ENCODE peak calls at places on chromosomes 7 and 10, in eight cellular contexts. Y, P, Q, M, X, F, G and N are unnamed samples.

GRCh38 chr7:40525764-40526163 is 391.0 kb downstream of the SUGCT start:
- DNase-seq in Y (no peak), P (no peak), Q (peak), M (no peak), X (no peak), F (no peak), G (no peak), N (no peak)

GRCh38 chr10:78247821-78248220 is 214.2 kb downstream of the RPS24 start:
- DNase-seq in Y (no peak), P (no peak), Q (no peak), M (no peak), X (no peak), F (no peak), G (no peak), N (no peak)

GRCh38 chr10:47340613-47341170 is 7.5 kb upstream of the RBP3 start:
- DNase-seq in Y (peak), P (peak), Q (peak), M (peak), X (peak), F (peak), G (peak), N (no peak)

GRCh38 chr7:47937711-47938573 is 10.3 kb downstream of the PKD1L1 start:
- DNase-seq in Y (no peak), P (no peak), Q (no peak), M (no peak), X (no peak), F (no peak), G (no peak), N (no peak)

GRCh38 chr10:102869290-102870198 is at the start of gene AS3MT:
- DNase-seq in Y (no peak), P (no peak), Q (peak), M (no peak), X (peak), F (no peak), G (no peak), N (peak)

GRCh38 chr10:90675621-90676020 is 182.2 kb downstream of the HTR7 start:
- DNase-seq in Y (peak), P (no peak), Q (no peak), M (no peak), X (no peak), F (no peak), G (no peak), N (no peak)

GRCh38 chr7:146112755-146113154 is 3.8 kb upstream of the CNTNAP2 start:
- DNase-seq in Y (no peak), P (no peak), Q (no peak), M (no peak), X (no peak), F (no peak), G (no peak), N (no peak)

GRCh38 chr10:56632537-56632936 is 271.5 kb upstream of the ZWINT start:
- DNase-seq in Y (no peak), P (no peak), Q (no peak), M (no peak), X (no peak), F (no peak), G (no peak), N (no peak)

GRCh38 chr7:97541188-97541587 is 190.7 kb upstream of the TAC1 start:
- DNase-seq in Y (no peak), P (no peak), Q (no peak), M (no peak), X (no peak), F (no peak), G (no peak), N (no peak)

GRCh38 chr10:104449402-104449801 is 95.8 kb downstream of the CFAP58 start:
- DNase-seq in Y (no peak), P (no peak), Q (no peak), M (no peak), X (no peak), F (no peak), G (no peak), N (no peak)

GRCh38 chr7:134885967-134886352 is 100.3 kb upstream of the AGBL3 start:
- DNase-seq in Y (peak), P (no peak), Q (no peak), M (peak), X (no peak), F (no peak), G (no peak), N (no peak)

GRCh38 chr7:35975851-35976454 is 175.1 kb downstream of the SEPTIN7 start:
- DNase-seq in Y (peak), P (peak), Q (peak), M (peak), X (peak), F (peak), G (no peak), N (no peak)

GRCh38 chr10:986881-987634 is 1.2 kb upstream of the GTPBP4 start:
- DNase-seq in Y (peak), P (no peak), Q (no peak), M (peak), X (no peak), F (no peak), G (peak), N (no peak)

GRCh38 chr10:97673736-97674525 is 13.1 kb downstream of the AVPI1 start:
- DNase-seq in Y (peak), P (no peak), Q (no peak), M (no peak), X (no peak), F (no peak), G (no peak), N (no peak)

DNA sequence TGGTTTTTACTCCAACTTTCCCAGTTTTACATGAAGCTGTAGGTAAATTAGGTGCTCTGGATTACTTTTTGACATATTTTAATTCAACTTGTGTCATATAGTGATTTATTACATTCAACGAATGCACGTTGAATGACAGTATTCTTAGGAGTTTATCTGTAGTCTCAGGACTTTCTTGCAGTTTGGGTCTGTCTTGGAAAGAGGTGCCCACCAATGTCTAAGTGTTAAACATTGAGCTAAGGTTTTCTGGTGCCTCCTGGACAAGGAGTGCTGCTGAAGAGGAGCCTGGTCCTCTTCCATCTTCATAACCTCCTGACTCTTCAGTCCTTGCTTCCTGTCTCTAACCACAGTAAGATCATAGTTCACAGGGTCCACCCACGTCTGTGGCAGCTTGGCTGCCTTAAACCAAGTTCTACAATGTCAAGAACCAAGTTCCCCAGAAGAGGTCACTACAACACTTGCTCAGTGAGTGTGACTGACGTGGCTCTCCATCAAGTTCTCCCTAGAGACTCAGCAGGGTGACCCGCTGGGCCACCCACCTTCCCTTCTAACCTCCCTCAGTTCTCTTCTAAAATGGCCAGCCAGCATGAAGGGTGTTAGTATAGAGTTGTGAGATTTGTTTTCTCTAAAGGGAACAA is 6.1 kb downstream of the NPY start:
- DNase-seq in Y (peak), P (peak), Q (peak), M (no peak), X (no peak), F (no peak), G (no peak), N (no peak)
- TF ChIP-seq CTCF in Y (peak), P (peak), Q (peak), M (peak), X (peak), F (peak), G (no peak), N (peak)

DNA sequence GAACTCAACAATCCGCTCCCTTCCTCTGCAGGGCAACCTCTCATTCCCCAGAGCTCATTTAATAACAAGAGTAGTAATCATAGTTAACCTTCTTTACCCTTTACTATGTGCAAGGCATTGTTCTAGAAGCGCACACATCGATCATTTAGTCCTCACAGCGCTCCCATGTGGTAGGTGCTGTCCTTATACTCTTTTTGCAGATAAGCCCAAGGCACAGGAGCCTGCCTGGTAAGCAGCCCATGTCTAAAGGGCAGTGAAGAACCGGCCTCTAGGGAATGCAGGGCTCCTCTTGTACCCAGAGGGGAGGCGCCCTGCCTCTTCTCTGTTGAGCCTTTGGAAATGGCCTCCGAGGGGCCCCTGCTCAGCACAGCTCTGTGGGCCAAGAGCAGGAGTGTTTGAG is 14.3 kb downstream of the CHST3 start:
- DNase-seq in Y (no peak), P (no peak), Q (peak), M (no peak), X (no peak), F (no peak), G (no peak), N (no peak)
- TF ChIP-seq CTCF in Y (no peak), P (no peak), Q (no peak), M (no peak), X (peak), F (no peak), G (no peak), N (peak)

GRCh38 chr10:75851946-75852345 is 420.5 kb downstream of the LRMDA start:
- DNase-seq in Y (no peak), P (no peak), Q (no peak), M (no peak), X (no peak), F (no peak), G (peak), N (no peak)

GRCh38 chr10:75857269-75857846 is 425.9 kb downstream of the LRMDA start:
- DNase-seq in Y (no peak), P (no peak), Q (no peak), M (no peak), X (no peak), F (no peak), G (no peak), N (no peak)

GRCh38 chr10:75857896-75858295 is 426.5 kb downstream of the LRMDA start:
- DNase-seq in Y (no peak), P (no peak), Q (no peak), M (no peak), X (no peak), F (no peak), G (no peak), N (no peak)

GRCh38 chr10:75858357-75858756 is 426.9 kb downstream of the LRMDA start:
- DNase-seq in Y (no peak), P (no peak), Q (no peak), M (no peak), X (no peak), F (no peak), G (no peak), N (no peak)

DNA sequence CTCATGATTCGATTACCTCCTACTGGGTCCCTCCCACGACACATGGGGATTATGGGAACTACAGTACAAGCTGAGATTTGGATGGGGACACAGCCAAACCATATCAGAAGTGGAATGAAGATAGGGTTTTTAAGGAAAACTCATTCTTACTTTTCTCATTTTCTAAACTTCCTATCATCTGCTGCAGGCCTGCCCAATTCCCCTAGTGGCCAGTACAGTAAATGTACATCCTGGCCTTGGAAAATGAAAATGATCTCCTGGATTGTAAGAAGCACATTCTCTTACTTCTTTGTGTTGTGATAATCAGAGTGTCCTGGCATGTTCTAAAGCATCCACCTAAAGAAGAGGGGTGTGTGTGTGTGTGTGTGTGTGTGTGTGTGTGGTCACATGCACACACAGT is 421.7 kb downstream of the LRMDA start:
- DNase-seq in Y (peak), P (no peak), Q (no peak), M (no peak), X (no peak), F (no peak), G (no peak), N (no peak)
- TF ChIP-seq CTCF in Y (peak), P (peak), Q (peak), M (peak), X (peak), F (no peak), G (no peak), N (peak)

GRCh38 chr10:49271346-49271745 is 27.6 kb upstream of the C10orf71 start:
- DNase-seq in Y (no peak), P (no peak), Q (no peak), M (no peak), X (no peak), F (no peak), G (no peak), N (peak)

GRCh38 chr10:49265885-49266284 is 33.1 kb upstream of the C10orf71 start:
- DNase-seq in Y (no peak), P (no peak), Q (no peak), M (no peak), X (no peak), F (no peak), G (no peak), N (no peak)

GRCh38 chr10:49269523-49269922 is 29.4 kb upstream of the C10orf71 start:
- DNase-seq in Y (no peak), P (no peak), Q (no peak), M (no peak), X (no peak), F (no peak), G (no peak), N (no peak)

GRCh38 chr10:49270565-49270964 is 28.4 kb upstream of the C10orf71 start:
- DNase-seq in Y (no peak), P (no peak), Q (no peak), M (no peak), X (no peak), F (peak), G (no peak), N (no peak)

GRCh38 chr10:49268185-49268584 is 30.8 kb upstream of the C10orf71 start:
- DNase-seq in Y (no peak), P (no peak), Q (no peak), M (no peak), X (no peak), F (no peak), G (no peak), N (no peak)
- TF ChIP-seq CTCF in Y (no peak), P (no peak), Q (no peak), M (no peak), X (no peak), F (no peak), G (no peak), N (no peak)

DNA sequence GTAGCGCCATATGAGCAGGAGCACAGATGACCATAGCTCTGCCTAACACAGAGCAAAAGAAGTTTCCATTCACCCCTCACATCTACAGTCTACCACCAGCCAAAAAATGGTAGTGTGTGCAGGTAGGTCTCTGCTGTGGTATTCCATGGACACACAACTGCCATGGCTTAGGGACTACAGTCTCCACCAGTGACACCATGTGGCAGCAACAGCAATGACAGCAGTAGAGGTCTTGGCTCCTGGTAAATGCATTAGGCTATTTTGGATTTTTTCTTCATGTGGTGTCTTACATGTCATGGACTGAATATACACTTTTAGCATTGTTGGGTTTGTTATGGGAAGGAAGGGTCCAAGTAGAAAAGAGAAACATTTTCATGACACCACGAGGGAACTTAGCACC is 70.1 kb upstream of the CABCOCO1 start:
- DNase-seq in Y (peak), P (no peak), Q (no peak), M (no peak), X (no peak), F (no peak), G (no peak), N (no peak)
- TF ChIP-seq CTCF in Y (peak), P (peak), Q (peak), M (no peak), X (peak), F (no peak), G (no peak), N (peak)

DNA sequence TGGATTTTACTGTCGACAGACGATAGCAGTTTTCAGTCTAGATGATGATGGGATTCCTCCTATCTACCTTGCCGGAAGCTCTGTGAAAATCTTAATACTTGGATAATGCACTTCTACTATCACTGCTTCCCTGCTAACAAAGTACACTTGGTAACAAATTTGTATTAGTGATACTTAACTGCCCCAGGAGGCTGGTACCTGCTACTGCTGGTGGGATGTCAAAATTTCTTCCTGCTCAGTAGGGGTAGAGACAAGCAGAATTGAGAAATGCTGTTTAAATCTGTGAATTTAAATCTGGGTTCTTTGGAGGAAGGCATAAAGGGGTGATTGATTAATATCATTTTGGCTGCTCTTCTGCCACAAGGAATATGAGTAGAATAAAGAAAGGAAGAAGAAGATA is 99.8 kb upstream of the STRIP2 start:
- DNase-seq in Y (no peak), P (no peak), Q (no peak), M (no peak), X (no peak), F (no peak), G (no peak), N (no peak)
- TF ChIP-seq CTCF in Y (no peak), P (no peak), Q (no peak), M (peak), X (no peak), F (no peak), G (no peak), N (peak)

GRCh38 chr10:71429929-71430328 is 33.2 kb downstream of the CDH23 start:
- DNase-seq in Y (no peak), P (no peak), Q (peak), M (no peak), X (no peak), F (no peak), G (peak), N (peak)
- TF ChIP-seq CTCF in Y (no peak), P (no peak), Q (peak), M (no peak), X (peak), F (no peak), G (no peak), N (peak)